ENCODE peak calls at places on chromosomes 7 and 10, in eight cellular contexts. L is GM12865, D is neural crest cell, H is RWPE1, V is cardiac fibroblast, A is GM13976, P is Calu3, Z is cardiac muscle cell. M is an unnamed sample.

GRCh38 chr7:12221414-12221813 is 10.3 kb downstream of the TMEM106B start:
- DNase-seq in L (no peak), D (no peak), H (no peak), V (peak; percentile 4), A (no peak), P (no peak), Z (peak; percentile 3), M (no peak)

GRCh38 chr7:102044641-102044983 is 227.2 kb downstream of the CUX1 start:
- DNase-seq in L (no peak), D (no peak), H (no peak), V (no peak), A (no peak), P (no peak), Z (no peak), M (no peak)

GRCh38 chr10:8050561-8051108 is 3.9 kb upstream of the GATA3 start:
- DNase-seq in L (no peak), D (no peak), H (no peak), V (peak; percentile 44), A (no peak), P (peak; percentile 60), Z (peak; percentile 62), M (peak; percentile 70)

GRCh38 chr10:122675278-122675677 is 24.4 kb downstream of the C10orf120 start:
- DNase-seq in L (no peak), D (no peak), H (no peak), V (no peak), A (no peak), P (no peak), Z (no peak), M (no peak)

GRCh38 chr10:12194752-12195271 is 879 bp downstream of the NUDT5 start:
- DNase-seq in L (peak; percentile 34), D (peak; percentile 2), H (peak; percentile 18), V (peak; percentile 46), A (no peak), P (peak; percentile 17), Z (peak; percentile 58), M (peak; percentile 36)

GRCh38 chr7:27173412-27174076 is 576 bp downstream of the HOXA10 start:
- DNase-seq in L (no peak), D (no peak), H (no peak), V (no peak), A (no peak), P (peak; percentile 73), Z (no peak), M (peak; percentile 33)

GRCh38 chr10:72557362-72557761 is 68.5 kb downstream of the MICU1 start:
- DNase-seq in L (no peak), D (no peak), H (no peak), V (peak; percentile 44), A (no peak), P (no peak), Z (peak; percentile 52), M (no peak)

GRCh38 chr10:99433378-99434020 is 3.1 kb upstream of the GOT1 start:
- DNase-seq in L (no peak), D (no peak), H (no peak), V (no peak), A (no peak), P (no peak), Z (no peak), M (no peak)

GRCh38 chr10:77267703-77268630 is 369.6 kb downstream of the KCNMA1 start:
- DNase-seq in L (no peak), D (no peak), H (no peak), V (no peak), A (no peak), P (no peak), Z (no peak), M (no peak)

GRCh38 chr7:142800103-142800502 is 29.3 kb downstream of the PRSS2 start:
- DNase-seq in L (no peak), D (no peak), H (no peak), V (no peak), A (no peak), P (no peak), Z (no peak), M (no peak)

GRCh38 chr10:69721690-69722310 is 79.9 kb upstream of the COL13A1 start:
- DNase-seq in L (no peak), D (no peak), H (no peak), V (peak; percentile 96), A (no peak), P (no peak), Z (peak; percentile 79), M (peak; percentile 27)

GRCh38 chr7:152897401-152897800 is 137.8 kb downstream of the ACTR3B start:
- DNase-seq in L (no peak), D (no peak), H (no peak), V (no peak), A (no peak), P (no peak), Z (no peak), M (no peak)

GRCh38 chr7:152893801-152894294 is 134.3 kb downstream of the ACTR3B start:
- DNase-seq in L (no peak), D (no peak), H (no peak), V (no peak), A (no peak), P (no peak), Z (no peak), M (no peak)

GRCh38 chr7:152891837-152892236 is 132.3 kb downstream of the ACTR3B start:
- DNase-seq in L (no peak), D (no peak), H (no peak), V (no peak), A (no peak), P (no peak), Z (no peak), M (no peak)

GRCh38 chr7:152896217-152896616 is 136.7 kb downstream of the ACTR3B start:
- DNase-seq in L (no peak), D (no peak), H (no peak), V (no peak), A (no peak), P (no peak), Z (no peak), M (no peak)

DNA sequence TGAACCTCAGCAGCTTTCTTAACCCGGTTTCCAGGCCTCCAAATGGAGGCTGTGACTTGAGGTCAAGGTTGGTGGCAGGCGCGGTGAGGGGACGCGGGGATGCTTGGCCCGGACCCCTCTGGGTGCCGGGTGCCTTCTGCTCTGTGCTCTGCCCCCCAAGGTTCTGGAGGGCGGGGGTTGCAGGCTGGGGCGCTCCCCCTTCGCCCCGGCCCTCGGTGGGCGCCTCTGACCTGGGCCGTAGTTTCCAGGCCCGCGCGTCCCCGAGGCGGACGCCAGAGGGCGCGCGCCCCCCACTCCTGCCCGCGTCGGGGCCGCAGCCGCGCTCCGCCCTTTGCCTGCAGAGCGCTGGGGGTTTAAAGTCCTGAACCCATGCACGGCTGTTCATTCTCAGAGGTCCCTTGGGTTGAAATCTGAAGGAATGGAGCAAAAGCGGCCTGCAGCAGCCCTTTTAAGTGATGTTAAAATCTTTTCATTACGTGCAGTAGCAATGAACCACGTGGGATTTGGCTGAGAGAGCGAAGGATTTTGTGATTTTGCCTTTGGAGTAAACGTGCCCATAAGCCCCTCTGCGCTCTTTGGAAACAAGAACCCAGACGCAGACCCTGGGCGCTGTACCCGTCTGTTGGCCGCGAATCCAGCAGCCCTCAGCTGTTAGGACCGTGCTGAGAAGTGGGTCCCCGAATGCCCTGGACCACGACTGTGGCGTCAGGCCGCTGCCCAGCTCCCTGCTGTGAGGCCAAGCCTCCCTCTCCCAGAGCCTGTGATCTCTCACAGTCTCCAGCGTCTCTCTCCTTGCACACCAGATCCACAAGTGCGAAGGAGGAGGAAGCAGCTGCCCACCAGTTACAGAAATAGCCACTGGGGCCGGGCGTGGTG is 135.0 kb downstream of the ACTR3B start:
- DNase-seq in L (peak; percentile 8), D (peak; percentile 65), H (no peak), V (peak; percentile 8), A (peak; percentile 88), P (peak; percentile 43), Z (peak; percentile 19), M (peak; percentile 73)
- TF ChIP-seq CTCF in L (peak; percentile 74), D (peak; percentile 91), H (peak; percentile 43), V (peak; percentile 16), A (peak; percentile 76), P (peak; percentile 73), Z (peak; percentile 66), M (peak; percentile 94)

DNA sequence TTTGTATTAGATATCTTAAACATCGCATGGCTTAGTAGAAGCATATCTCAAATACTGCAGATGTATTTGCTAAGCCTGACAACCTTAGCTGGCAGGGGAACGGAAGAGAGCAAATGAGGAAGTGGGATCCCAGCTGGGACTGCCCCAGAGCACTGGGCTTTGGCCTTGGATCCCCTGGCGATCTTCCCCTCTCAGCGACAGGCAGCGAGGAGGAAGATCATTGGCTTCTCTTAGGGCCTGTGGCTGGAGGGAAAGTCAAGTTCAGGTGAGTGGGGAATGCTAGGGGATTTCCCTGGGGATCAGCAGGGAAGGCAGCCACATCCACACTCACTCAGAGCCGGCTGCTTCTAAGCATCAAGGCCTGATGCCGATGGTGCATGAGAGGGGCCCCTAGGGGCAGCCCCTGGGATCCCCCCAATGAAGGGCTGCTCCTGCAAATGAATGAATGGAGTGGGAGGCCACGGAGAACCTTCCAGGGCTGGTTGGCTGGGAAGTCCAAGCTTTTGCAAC is 42.0 kb downstream of the LYZL2 start:
- DNase-seq in L (peak; percentile 87), D (no peak), H (no peak), V (no peak), A (peak; percentile 69), P (peak; percentile 82), Z (no peak), M (no peak)
- TF ChIP-seq CTCF in L (no peak), D (no peak), H (no peak), V (no peak), A (no peak), P (no peak), Z (no peak), M (no peak)

DNA sequence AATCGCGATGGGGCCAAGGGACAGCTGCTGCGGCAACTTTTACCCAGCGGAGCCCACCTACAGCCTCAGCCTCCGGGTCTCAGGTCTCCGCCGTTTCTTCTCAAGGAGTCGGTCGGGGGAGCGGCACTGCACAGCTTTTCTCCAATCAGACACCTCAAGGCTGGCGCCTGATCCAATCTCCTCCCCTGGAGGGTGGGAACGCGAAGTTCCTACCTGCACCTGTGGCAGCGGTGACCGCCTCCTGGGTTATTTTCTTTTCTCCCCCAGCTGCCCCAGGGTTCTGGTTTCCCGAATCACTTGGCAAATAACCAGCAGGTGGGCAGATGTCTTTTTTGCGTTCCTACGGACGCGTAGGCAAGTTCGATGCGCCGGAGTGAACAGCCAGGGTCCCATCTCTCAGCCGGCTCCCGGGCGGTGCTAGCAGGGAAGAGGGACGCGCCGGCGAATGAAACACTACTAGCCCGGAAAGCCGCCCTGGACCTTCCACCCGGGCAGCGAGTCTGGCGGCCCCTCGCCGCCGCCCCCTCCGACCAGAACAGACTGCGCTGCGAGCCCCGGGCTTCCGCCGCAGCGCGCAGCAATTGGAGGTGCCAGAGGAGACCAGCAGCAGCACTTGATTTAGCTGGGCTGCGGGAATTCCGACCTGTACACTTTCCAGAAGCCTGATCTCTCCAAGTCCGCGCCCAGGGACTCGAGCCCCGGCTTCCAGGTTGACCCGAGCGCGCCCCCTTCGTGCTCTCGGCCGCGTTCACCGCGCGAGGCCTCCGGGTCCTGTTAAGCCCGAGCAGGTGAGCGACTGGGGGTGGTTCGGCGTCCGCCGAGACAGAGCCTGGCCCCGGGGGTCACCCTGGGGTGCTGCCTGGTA is at the start of gene PRR15:
- DNase-seq in L (no peak), D (peak; percentile 31), H (peak; percentile 95), V (peak; percentile 60), A (peak; percentile 38), P (peak; percentile 96), Z (peak; percentile 40), M (peak; percentile 70)
- TF ChIP-seq CTCF in L (no peak), D (no peak), H (peak; percentile 8), V (no peak), A (no peak), P (no peak), Z (no peak), M (no peak)

DNA sequence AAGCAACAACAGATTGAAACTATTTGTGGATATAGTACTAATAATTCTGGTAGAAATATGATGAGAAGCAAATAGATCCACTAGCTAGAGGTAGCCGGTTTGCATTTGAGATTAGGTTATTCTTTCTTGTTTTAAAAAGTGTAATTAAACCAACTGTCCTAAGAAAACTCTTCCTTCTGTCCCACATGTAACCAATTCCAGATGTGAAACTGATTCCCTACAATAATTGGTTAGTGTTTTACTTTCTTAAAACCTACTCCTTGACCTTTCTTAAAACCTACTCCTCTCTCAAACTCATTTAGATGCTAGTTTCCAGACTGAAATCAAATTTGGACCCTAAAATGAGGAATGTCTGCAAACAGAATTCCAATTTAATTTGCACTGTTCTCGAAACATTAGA is 521.5 kb downstream of the SUGCT start:
- DNase-seq in L (no peak), D (no peak), H (no peak), V (no peak), A (no peak), P (no peak), Z (no peak), M (no peak)
- TF ChIP-seq CTCF in L (no peak), D (no peak), H (no peak), V (no peak), A (no peak), P (no peak), Z (no peak), M (no peak)